ENCODE peak calls at places on chromosomes 12 and 14, in eight cellular contexts. D, Z, P, G, N, J, O and F are unnamed samples.

GRCh38 chr14:34266344-34266743 is 195.7 kb downstream of the SPTSSA start:
- DNase-seq in D (no peak), Z (no peak), P (no peak), G (no peak), N (no peak), J (no peak), O (no peak), F (no peak)

GRCh38 chr12:130983328-130984017 is 29.8 kb downstream of the ADGRD1 start:
- DNase-seq in D (no peak), Z (no peak), P (no peak), G (no peak), N (no peak), J (no peak), O (no peak), F (no peak)

GRCh38 chr14:58299665-58300202 is 1.4 kb downstream of the ARID4A start:
- DNase-seq in D (no peak), Z (no peak), P (no peak), G (no peak), N (no peak), J (no peak), O (peak; percentile 48), F (no peak)

GRCh38 chr14:103444837-103445524 is 59.8 kb downstream of the MARK3 start:
- DNase-seq in D (peak; percentile 59), Z (peak; percentile 83), P (no peak), G (no peak), N (no peak), J (no peak), O (no peak), F (no peak)

GRCh38 chr12:65501093-65501621 is 222.7 kb downstream of the MSRB3 start:
- DNase-seq in D (peak; percentile 55), Z (no peak), P (peak; percentile 89), G (no peak), N (no peak), J (peak; percentile 72), O (no peak), F (peak; percentile 19)

GRCh38 chr14:68359862-68360552 is 432.9 kb downstream of the ZFP36L1 start:
- DNase-seq in D (peak; percentile 65), Z (no peak), P (peak; percentile 69), G (no peak), N (peak; percentile 78), J (peak; percentile 88), O (no peak), F (no peak)

GRCh38 chr12:129819391-129819790 is 84.4 kb downstream of the TMEM132D start:
- DNase-seq in D (peak; percentile 42), Z (no peak), P (no peak), G (no peak), N (no peak), J (no peak), O (no peak), F (no peak)

GRCh38 chr12:50986961-50987737 is 34.8 kb downstream of the HIGD1C start:
- DNase-seq in D (peak; percentile 42), Z (peak; percentile 72), P (no peak), G (no peak), N (no peak), J (no peak), O (peak; percentile 50), F (no peak)

GRCh38 chr14:94129758-94130414 is 482 bp upstream of the IFI27L2 start:
- DNase-seq in D (peak; percentile 60), Z (peak; percentile 34), P (peak; percentile 71), G (no peak), N (no peak), J (no peak), O (peak; percentile 75), F (no peak)

GRCh38 chr14:64507376-64508156 is 3.0 kb downstream of the ZBTB1 start:
- DNase-seq in D (peak; percentile 44), Z (peak; percentile 58), P (no peak), G (no peak), N (no peak), J (no peak), O (no peak), F (no peak)

GRCh38 chr14:48957486-48957885 is 628.7 kb downstream of the RPS29 start:
- DNase-seq in D (no peak), Z (no peak), P (no peak), G (no peak), N (no peak), J (no peak), O (no peak), F (no peak)

GRCh38 chr12:47277972-47278448 is 198.3 kb upstream of the AMIGO2 start:
- DNase-seq in D (peak; percentile 97), Z (peak; percentile 96), P (no peak), G (no peak), N (no peak), J (no peak), O (no peak), F (no peak)

GRCh38 chr12:21815306-21816062 is 41.0 kb upstream of the KCNJ8 start:
- DNase-seq in D (no peak), Z (no peak), P (no peak), G (no peak), N (no peak), J (no peak), O (no peak), F (no peak)

GRCh38 chr12:111170559-111170958 is 198.3 kb downstream of the PHETA1 start:
- DNase-seq in D (no peak), Z (no peak), P (no peak), G (no peak), N (no peak), J (no peak), O (no peak), F (no peak)

GRCh38 chr12:121796855-121797751 is 3.6 kb upstream of the RHOF start:
- DNase-seq in D (peak; percentile 90), Z (peak; percentile 83), P (peak; percentile 98), G (peak; percentile 93), N (peak; percentile 94), J (peak; percentile 99), O (peak; percentile 95), F (peak; percentile 84)

GRCh38 chr12:110750784-110751461 is 8.2 kb upstream of the PPP1CC start:
- DNase-seq in D (peak; percentile 65), Z (no peak), P (no peak), G (no peak), N (no peak), J (no peak), O (no peak), F (no peak)

GRCh38 chr12:25829192-25829591 is 129.3 kb upstream of the RASSF8 start:
- DNase-seq in D (peak; percentile 92), Z (peak; percentile 98), P (no peak), G (no peak), N (no peak), J (peak; percentile 70), O (no peak), F (no peak)

GRCh38 chr12:111219440-111219839 is 149.5 kb downstream of the PHETA1 start:
- DNase-seq in D (no peak), Z (no peak), P (no peak), G (no peak), N (no peak), J (no peak), O (no peak), F (no peak)

GRCh38 chr12:124734224-124734788 is 129.4 kb downstream of the SCARB1 start:
- DNase-seq in D (no peak), Z (peak; percentile 54), P (peak; percentile 73), G (no peak), N (peak; percentile 49), J (peak; percentile 75), O (peak; percentile 94), F (no peak)
- TF ChIP-seq CTCF in D (no peak), Z (no peak), P (no peak), G (no peak), N (no peak), J (no peak), O (peak; percentile 64), F (no peak)

DNA sequence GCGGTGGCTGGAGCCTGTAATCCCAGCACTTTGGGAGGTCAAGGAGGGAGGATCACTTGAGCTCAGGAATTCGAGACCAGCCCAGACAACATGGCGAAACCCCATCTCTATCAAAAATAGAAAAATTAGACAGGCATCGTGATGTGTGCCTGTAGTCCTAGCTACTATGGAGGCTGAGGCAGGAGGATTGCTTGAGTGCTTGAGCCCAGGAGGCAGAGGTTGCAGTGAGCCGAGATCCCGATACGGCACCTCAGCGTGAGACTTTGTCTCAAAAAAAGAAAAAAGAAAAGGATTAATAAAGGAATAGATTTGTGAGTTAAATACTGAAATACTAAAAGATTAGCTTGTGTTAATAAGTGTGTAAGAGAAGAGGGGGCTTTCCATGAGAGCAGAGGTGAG is 29.4 kb downstream of the RPGRIP1 start:
- DNase-seq in D (no peak), Z (no peak), P (no peak), G (no peak), N (no peak), J (no peak), O (no peak), F (no peak)
- H3K27ac ChIP-seq in D (no peak overlapping the region), Z (no peak overlapping the region), P (peak overlapping the region; percentile 25), G (peak overlapping the region; percentile 3), N (peak overlapping the region; percentile 32), J (no peak overlapping the region), O (peak overlapping the region; percentile 86), F (peak overlapping the region; percentile 79)

DNA sequence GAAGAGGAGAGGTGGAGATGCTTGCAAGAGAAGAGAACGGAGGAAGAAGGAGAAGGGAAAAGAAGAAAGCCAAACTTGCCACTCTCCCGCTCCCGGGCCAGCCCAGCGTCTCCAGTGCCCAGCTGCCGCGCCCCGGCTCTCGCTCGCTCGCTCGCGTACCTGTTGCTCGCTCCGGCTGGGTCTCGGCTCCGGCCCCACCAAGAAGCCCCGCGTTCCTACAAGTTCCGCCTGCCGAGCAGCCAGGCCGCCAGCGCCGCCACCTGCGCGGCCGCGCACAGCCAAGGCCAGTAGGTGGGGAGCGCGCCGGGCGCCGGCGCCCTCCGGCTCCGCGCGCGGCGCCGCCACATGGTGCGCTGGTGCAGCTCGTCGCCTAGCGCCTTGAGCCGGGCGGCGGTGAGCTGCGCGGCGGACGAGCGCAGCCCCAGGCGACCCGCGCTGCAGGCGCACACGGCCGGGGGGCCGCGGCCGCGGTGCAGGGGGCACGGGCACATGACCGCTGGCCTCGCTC is 370 bp downstream of the HRK start:
- DNase-seq in D (peak; percentile 60), Z (peak; percentile 45), P (peak; percentile 55), G (no peak), N (no peak), J (no peak), O (peak; percentile 75), F (no peak)
- H3K4me3 ChIP-seq in D (peak overlapping the region; percentile 38), Z (peak overlapping the region; percentile 31), P (peak overlapping the region; percentile 53), G (peak overlapping the region; percentile 35), N (no peak overlapping the region), J (peak overlapping the region; percentile 38), O (peak overlapping the region; percentile 63), F (peak overlapping the region; percentile 38)

GRCh38 chr14:22865424-22866215 is 5.9 kb upstream of the LRP10 start:
- DNase-seq in D (no peak), Z (no peak), P (no peak), G (no peak), N (no peak), J (peak; percentile 10), O (peak; percentile 61), F (no peak)
- TF ChIP-seq CTCF in D (no peak), Z (no peak), P (no peak), G (no peak), N (no peak), J (no peak), O (peak; percentile 59), F (no peak)